ENCODE peak calls at places on chromosome 7, in seven cellular contexts. U is cardiac muscle cell, F is PC-3, L is breast epithelium, D is tibial artery, M is A549, N is coronary artery. P is an unnamed sample.

GRCh38 chr7:46786221-46786951 is 795.5 kb downstream of the TNS3 start:
- DNase-seq in U (no peak), F (peak), L (no peak), D (no peak), M (peak), N (no peak), P (no peak)

GRCh38 chr7:23712368-23713284 is 2.6 kb downstream of the STK31 start:
- DNase-seq in U (peak), F (peak), L (no peak), D (no peak), M (peak), N (no peak), P (no peak)

GRCh38 chr7:67760971-67761370 is 764.3 kb downstream of the TYW1 start:
- DNase-seq in U (peak), F (no peak), L (no peak), D (no peak), M (no peak), N (no peak), P (no peak)

GRCh38 chr7:70569335-70569819 is 562.6 kb upstream of the GALNT17 start:
- DNase-seq in U (no peak), F (no peak), L (no peak), D (no peak), M (no peak), N (no peak), P (no peak)

GRCh38 chr7:136009488-136010079 is 32.4 kb upstream of the MTPN start:
- DNase-seq in U (peak), F (peak), L (no peak), D (no peak), M (peak), N (no peak), P (no peak)

GRCh38 chr7:85070967-85071628 is 115.8 kb downstream of the SEMA3D start:
- DNase-seq in U (no peak), F (peak), L (no peak), D (no peak), M (no peak), N (no peak), P (no peak)

GRCh38 chr7:2864204-2864985 is 20.3 kb upstream of the GNA12 start:
- DNase-seq in U (no peak), F (peak), L (no peak), D (no peak), M (no peak), N (no peak), P (no peak)

GRCh38 chr7:47478017-47478344 is 103.9 kb downstream of the TNS3 start:
- DNase-seq in U (peak), F (no peak), L (no peak), D (peak), M (no peak), N (no peak), P (no peak)

GRCh38 chr7:116802784-116803183 is 59.6 kb upstream of the CAPZA2 start:
- DNase-seq in U (peak), F (peak), L (no peak), D (no peak), M (peak), N (no peak), P (no peak)

GRCh38 chr7:21962677-21963076 is 17.0 kb upstream of the CDCA7L start:
- DNase-seq in U (no peak), F (no peak), L (no peak), D (no peak), M (no peak), N (no peak), P (no peak)

GRCh38 chr7:47277321-47277781 is 304.6 kb downstream of the TNS3 start:
- DNase-seq in U (no peak), F (no peak), L (no peak), D (no peak), M (no peak), N (no peak), P (no peak)

GRCh38 chr7:138890782-138891445 is 90.3 kb downstream of the KIAA1549 start:
- DNase-seq in U (peak), F (peak), L (peak), D (no peak), M (peak), N (no peak), P (no peak)

GRCh38 chr7:22156205-22156604 is 200.7 kb downstream of the RAPGEF5 start:
- DNase-seq in U (peak), F (peak), L (no peak), D (no peak), M (peak), N (no peak), P (no peak)

GRCh38 chr7:82018226-82018625 is 248.4 kb upstream of the HGF start:
- DNase-seq in U (no peak), F (no peak), L (no peak), D (no peak), M (no peak), N (no peak), P (no peak)

GRCh38 chr7:131231381-131232220 is 96.1 kb upstream of the MKLN1 start:
- DNase-seq in U (peak), F (no peak), L (no peak), D (peak), M (peak), N (no peak), P (peak)

GRCh38 chr7:111390000-111390399 is 172.3 kb downstream of the IMMP2L start:
- DNase-seq in U (no peak), F (no peak), L (no peak), D (no peak), M (no peak), N (no peak), P (no peak)

GRCh38 chr7:99930376-99930775 is 956 bp upstream of the GJC3 start:
- DNase-seq in U (no peak), F (no peak), L (no peak), D (no peak), M (no peak), N (no peak), P (no peak)

GRCh38 chr7:106031271-106032029 is 68.4 kb downstream of the CDHR3 start:
- DNase-seq in U (peak), F (no peak), L (no peak), D (no peak), M (no peak), N (no peak), P (no peak)

GRCh38 chr7:155943251-155943899 is 131.1 kb upstream of the SHH start:
- DNase-seq in U (no peak), F (no peak), L (no peak), D (no peak), M (no peak), N (no peak), P (no peak)

GRCh38 chr7:66013938-66014337 is 31.9 kb upstream of the GUSB start:
- DNase-seq in U (peak), F (peak), L (no peak), D (no peak), M (peak), N (no peak), P (no peak)

GRCh38 chr7:87318741-87319140 is 26.7 kb upstream of the CROT start:
- DNase-seq in U (no peak), F (no peak), L (no peak), D (no peak), M (peak), N (no peak), P (no peak)

GRCh38 chr7:157997080-157997440 is 590.6 kb downstream of the PTPRN2 start:
- DNase-seq in U (no peak), F (no peak), L (no peak), D (no peak), M (no peak), N (no peak), P (no peak)

GRCh38 chr7:101996131-101996691 is 178.8 kb downstream of the CUX1 start:
- DNase-seq in U (no peak), F (no peak), L (no peak), D (no peak), M (no peak), N (no peak), P (no peak)

GRCh38 chr7:29343379-29343778 is 148.8 kb downstream of the CHN2 start:
- DNase-seq in U (no peak), F (no peak), L (no peak), D (no peak), M (no peak), N (no peak), P (no peak)
- H3K27ac ChIP-seq in U (no peak), F (no peak), L (no peak), D (no peak), M (no peak), N (no peak), P (no peak)

DNA sequence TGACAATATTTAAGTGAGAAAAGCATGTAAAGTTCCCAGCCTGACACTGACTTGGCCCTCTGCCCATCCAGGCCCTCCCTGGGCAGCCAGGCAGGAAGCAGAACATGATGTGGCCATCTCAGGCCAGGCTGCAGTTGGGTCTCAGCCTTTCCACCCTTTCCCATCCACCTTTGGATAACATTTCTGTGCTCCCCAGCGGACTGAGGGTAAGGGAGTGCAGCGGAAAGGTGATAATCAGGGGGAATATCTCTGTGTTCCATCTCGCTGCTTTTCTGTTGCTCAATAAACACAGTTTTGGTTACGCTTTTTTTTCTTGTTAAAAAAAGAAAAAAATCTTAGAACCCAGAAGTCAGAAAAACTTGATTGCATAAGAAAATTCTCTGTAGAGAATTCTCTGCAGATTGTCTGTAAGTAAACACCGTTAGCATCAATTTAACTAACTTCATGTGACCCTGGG is 37.2 kb upstream of the TARP start:
- DNase-seq in U (peak), F (no peak), L (no peak), D (no peak), M (no peak), N (no peak), P (no peak)
- H3K27ac ChIP-seq in U (no peak), F (no peak), L (no peak), D (no peak), M (peak), N (no peak), P (peak)

GRCh38 chr7:132865766-132866531 is 215.9 kb downstream of the CHCHD3 start:
- DNase-seq in U (peak), F (peak), L (no peak), D (no peak), M (no peak), N (no peak), P (no peak)
- H3K27ac ChIP-seq in U (peak), F (no peak), L (no peak), D (no peak), M (no peak), N (no peak), P (no peak)

DNA sequence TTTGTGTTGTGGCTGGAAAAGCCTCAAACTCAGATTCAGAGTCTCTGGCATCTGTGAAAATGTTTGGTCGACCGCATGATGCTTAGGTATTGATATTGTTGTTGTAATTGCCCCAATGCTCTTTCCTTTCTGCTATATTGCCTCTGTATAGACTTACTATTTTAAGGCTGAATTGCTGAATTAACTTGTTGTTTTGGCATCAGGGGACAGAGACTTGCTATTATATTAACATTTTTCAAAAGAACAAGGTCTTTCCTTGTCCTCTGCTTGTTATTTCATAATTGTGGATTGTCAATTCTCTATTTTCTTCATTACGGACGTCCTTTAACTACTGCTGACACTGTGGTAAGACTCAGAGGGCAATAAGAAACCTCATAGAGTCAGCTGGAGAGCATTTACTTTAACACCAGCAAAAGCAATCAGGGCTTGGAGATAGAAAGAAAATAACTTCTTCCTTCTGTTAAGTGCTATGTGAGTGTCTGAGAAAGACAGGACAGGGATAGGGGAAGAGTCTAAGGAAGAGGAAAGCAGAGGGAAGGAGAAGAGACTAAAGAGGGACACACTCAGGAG is 17.6 kb downstream of the CPED1 start:
- DNase-seq in U (no peak), F (no peak), L (no peak), D (no peak), M (no peak), N (no peak), P (no peak)
- H3K27ac ChIP-seq in U (no peak), F (no peak), L (peak), D (peak), M (no peak), N (peak), P (no peak)

DNA sequence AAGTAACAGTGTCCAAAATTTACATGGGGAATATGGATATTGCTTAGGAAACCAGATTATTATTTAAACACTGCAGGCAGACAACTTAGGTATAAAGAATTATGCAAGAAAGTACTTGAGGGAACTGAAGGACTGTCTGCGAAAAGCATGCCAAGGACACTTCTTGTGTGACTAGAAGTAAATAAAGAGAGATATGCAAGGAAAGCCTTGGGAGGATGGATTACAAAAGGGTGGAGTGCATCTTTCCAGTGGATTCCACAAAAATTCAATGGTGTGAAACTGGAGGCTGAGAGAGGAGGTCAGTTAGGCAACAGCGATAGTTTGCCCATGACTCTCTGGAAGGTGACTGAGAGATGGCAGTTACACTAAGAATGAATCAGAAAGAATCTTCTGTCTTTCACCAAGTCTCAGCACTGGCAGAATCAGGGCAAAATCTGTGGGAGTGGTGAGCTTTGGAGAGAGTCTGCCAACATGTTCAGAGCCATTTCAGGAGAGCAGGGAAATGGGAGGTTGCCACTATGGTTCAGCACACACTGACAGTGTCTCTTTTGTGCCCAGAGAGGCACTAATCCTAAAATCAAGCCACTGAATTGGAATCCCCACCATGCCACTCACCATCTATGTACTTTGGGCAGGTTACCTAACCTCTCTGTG is 331.6 kb downstream of the BMPER start:
- DNase-seq in U (no peak), F (no peak), L (no peak), D (no peak), M (no peak), N (no peak), P (no peak)
- H3K27ac ChIP-seq in U (no peak), F (no peak), L (no peak), D (no peak), M (no peak), N (no peak), P (no peak)

GRCh38 chr7:93232673-93233018 is 480 bp downstream of the VPS50 start:
- DNase-seq in U (peak), F (no peak), L (no peak), D (no peak), M (peak), N (peak), P (no peak)

GRCh38 chr7:93226310-93226709 is at the start of gene HEPACAM2:
- DNase-seq in U (no peak), F (no peak), L (no peak), D (no peak), M (no peak), N (no peak), P (no peak)

GRCh38 chr7:93228302-93228701 is 2.0 kb upstream of the HEPACAM2 start:
- DNase-seq in U (peak), F (peak), L (no peak), D (no peak), M (peak), N (no peak), P (no peak)

GRCh38 chr7:93231264-93231663 is 902 bp upstream of the VPS50 start:
- DNase-seq in U (peak), F (peak), L (no peak), D (no peak), M (no peak), N (no peak), P (no peak)

DNA sequence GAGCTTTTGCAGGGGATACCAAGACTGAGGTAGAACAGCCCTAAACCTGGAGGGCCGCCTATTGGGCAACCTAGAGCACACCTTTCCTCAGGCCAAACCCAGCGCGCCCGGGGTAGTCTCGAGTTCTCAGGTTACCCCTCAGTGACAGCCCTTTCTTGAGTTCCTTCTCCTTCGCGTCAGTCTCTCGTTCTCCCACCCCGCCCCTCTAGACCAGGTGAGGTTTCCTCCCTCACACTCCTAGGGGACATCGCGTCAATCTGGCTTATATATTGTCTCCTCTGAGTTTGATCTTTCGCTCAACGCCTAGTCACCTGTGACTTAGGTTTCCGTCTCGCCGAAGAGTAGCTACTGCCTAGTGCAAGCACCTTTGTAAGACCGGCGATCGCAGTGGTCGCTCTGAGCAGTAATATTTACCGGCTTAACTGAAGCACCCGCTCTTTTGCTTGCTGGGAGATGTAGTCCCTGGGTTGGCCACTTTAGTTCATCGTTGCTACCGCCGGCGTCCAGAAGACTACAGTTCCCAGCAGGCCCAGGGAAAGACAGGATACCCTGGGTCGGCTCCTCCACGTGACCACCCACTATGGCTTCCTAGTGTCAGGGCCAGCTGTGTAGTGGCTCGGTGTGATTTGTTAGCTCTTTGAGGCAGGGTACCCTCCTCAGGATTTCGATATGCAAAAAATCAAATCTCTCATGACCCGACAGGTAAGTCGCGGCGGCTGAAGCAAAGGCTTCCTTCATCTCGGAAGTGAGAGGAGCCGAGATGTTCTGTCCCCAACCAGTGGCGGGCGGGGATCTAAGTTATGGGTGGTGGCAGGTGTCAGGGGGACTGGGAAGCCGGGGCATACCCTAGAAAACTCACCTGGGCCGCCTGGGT is at the start of gene VPS50:
- DNase-seq in U (peak), F (peak), L (peak), D (peak), M (peak), N (peak), P (peak)
- H3K27ac ChIP-seq in U (peak), F (peak), L (peak), D (peak), M (peak), N (peak), P (peak)

GRCh38 chr7:89023902-89024301 is 228.4 kb upstream of the TEX47 start:
- DNase-seq in U (no peak), F (no peak), L (no peak), D (no peak), M (no peak), N (no peak), P (no peak)

GRCh38 chr7:89021741-89022140 is 226.2 kb upstream of the TEX47 start:
- DNase-seq in U (no peak), F (no peak), L (no peak), D (no peak), M (no peak), N (no peak), P (no peak)

GRCh38 chr7:89028319-89028718 is 232.8 kb upstream of the TEX47 start:
- DNase-seq in U (no peak), F (no peak), L (no peak), D (no peak), M (no peak), N (no peak), P (no peak)

GRCh38 chr7:89027781-89028180 is 232.2 kb upstream of the TEX47 start:
- DNase-seq in U (no peak), F (peak), L (no peak), D (no peak), M (peak), N (no peak), P (no peak)

DNA sequence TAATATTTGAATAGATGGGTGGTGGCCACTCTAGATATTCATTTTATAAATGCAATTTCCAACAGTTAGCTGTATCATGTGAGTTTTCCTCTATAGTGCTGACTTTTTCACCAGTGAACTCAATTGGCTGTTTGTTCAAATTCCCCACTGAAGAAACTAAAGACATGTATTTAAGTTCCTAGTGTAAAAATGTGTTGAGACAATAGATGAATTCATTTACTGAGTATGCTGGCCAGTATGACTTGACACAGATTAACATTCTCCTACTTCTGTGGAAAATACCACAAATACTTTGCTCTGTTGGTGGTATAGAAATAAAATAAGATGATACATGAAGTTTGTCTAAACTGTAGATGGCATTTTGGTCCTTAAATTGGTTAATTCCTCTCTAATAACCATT is 227.6 kb upstream of the TEX47 start:
- DNase-seq in U (no peak), F (no peak), L (no peak), D (no peak), M (no peak), N (no peak), P (no peak)
- H3K27ac ChIP-seq in U (no peak), F (no peak), L (no peak), D (no peak), M (no peak), N (no peak), P (no peak)

P was measured in effector memory CD4-positive, alpha-beta T cell.